ENCODE peak calls at places on chromosomes 16 and 17, in ten cellular contexts. O, J, C, Z, W, Y, Q, K, G and I are unnamed samples.

GRCh38 chr17:4304417-4305027 is 40.7 kb upstream of the ANKFY1 start:
- DNase-seq in J (no peak), O (peak), Q (peak), Y (peak), W (no peak), Z (no peak), G (peak), C (no peak), K (no peak), I (no peak)

GRCh38 chr17:64694207-64694606 is 32.1 kb upstream of the SMURF2 start:
- DNase-seq in G (peak), W (no peak), C (no peak), J (no peak), K (no peak), O (no peak), Z (peak), Q (peak), Y (no peak), I (no peak)

GRCh38 chr16:3610698-3611144 is 685 bp downstream of the SLX4 start:
- DNase-seq in Z (no peak), G (no peak), C (no peak), K (no peak), Q (no peak), J (no peak), W (no peak), Y (no peak), O (no peak), I (no peak)

GRCh38 chr17:57871155-57871554 is 21.3 kb upstream of the MRPS23 start:
- DNase-seq in G (no peak), K (no peak), W (no peak), J (no peak), Y (no peak), Q (no peak), Z (no peak), O (no peak), C (no peak), I (no peak)

GRCh38 chr17:48510761-48511604 is 19.8 kb downstream of the HOXB1 start:
- DNase-seq in J (no peak), Q (peak), Z (no peak), G (no peak), O (no peak), K (no peak), W (no peak), C (no peak), Y (peak), I (no peak)

GRCh38 chr17:18129041-18129502 is 20.5 kb downstream of the MYO15A start:
- DNase-seq in O (no peak), K (no peak), G (peak), C (no peak), Q (no peak), J (no peak), W (no peak), Z (no peak), Y (no peak), I (no peak)

GRCh38 chr16:88789593-88789992 is 4.6 kb upstream of the PIEZO1 start:
- DNase-seq in Z (no peak), W (no peak), C (no peak), Y (no peak), K (no peak), G (no peak), O (no peak), Q (peak), J (no peak), I (no peak)

GRCh38 chr16:68902376-68903345 is 59.3 kb downstream of the TANGO6 start:
- DNase-seq in W (no peak), Y (no peak), G (peak), C (no peak), Q (no peak), O (peak), K (no peak), J (no peak), Z (no peak), I (no peak)

GRCh38 chr16:49200223-49200820 is 81.3 kb downstream of the CBLN1 start:
- DNase-seq in J (no peak), G (no peak), Y (no peak), O (no peak), K (no peak), W (no peak), C (no peak), Q (no peak), Z (no peak), I (no peak)

GRCh38 chr17:48074322-48075054 is 26.3 kb downstream of the NFE2L1 start:
- DNase-seq in W (peak), Y (peak), O (peak), K (peak), Z (peak), J (no peak), C (peak), G (peak), Q (peak), I (peak)

GRCh38 chr17:4204190-4204589 is 59.6 kb downstream of the ANKFY1 start:
- DNase-seq in Y (no peak), W (no peak), J (no peak), Q (no peak), C (no peak), Z (no peak), O (no peak), G (no peak), K (no peak), I (no peak)

GRCh38 chr17:65389426-65389825 is 172.0 kb downstream of the AXIN2 start:
- DNase-seq in O (no peak), W (no peak), J (peak), G (no peak), Y (no peak), K (no peak), Z (no peak), Q (no peak), C (no peak), I (no peak)

GRCh38 chr16:54939537-54940278 is 9.0 kb downstream of the IRX5 start:
- DNase-seq in K (no peak), W (no peak), Z (no peak), Y (no peak), Q (no peak), J (no peak), O (no peak), G (no peak), C (no peak), I (no peak)

GRCh38 chr17:48239603-48239995 is 132.0 kb downstream of the SNX11 start:
- DNase-seq in C (no peak), W (no peak), Y (no peak), J (no peak), K (no peak), Z (no peak), Q (no peak), G (no peak), O (no peak), I (no peak)

GRCh38 chr16:28985206-28985605 is 354 bp downstream of the LAT start:
- DNase-seq in O (no peak), C (no peak), J (no peak), Y (no peak), Z (no peak), K (no peak), Q (no peak), W (no peak), G (no peak), I (no peak)

GRCh38 chr17:17139972-17140589 is 66.1 kb downstream of the PLD6 start:
- DNase-seq in G (no peak), O (no peak), C (no peak), J (no peak), Q (no peak), Z (no peak), W (no peak), Y (no peak), K (no peak), I (no peak)

GRCh38 chr17:12627177-12627629 is 38.5 kb upstream of the MYOCD start:
- DNase-seq in C (no peak), G (peak), J (peak), Y (no peak), K (no peak), Z (peak), W (no peak), O (no peak), Q (no peak), I (no peak)

GRCh38 chr16:8904018-8904430 is 21.9 kb downstream of the LITAFD start:
- DNase-seq in J (no peak), C (no peak), Z (no peak), Q (no peak), K (no peak), Y (no peak), O (no peak), G (no peak), W (no peak), I (no peak)

GRCh38 chr17:58991718-58992331 is 114.9 kb downstream of the TRIM37 start:
- DNase-seq in C (no peak), Y (no peak), O (no peak), G (no peak), Z (no peak), J (peak), Q (no peak), K (no peak), W (no peak), I (no peak)

GRCh38 chr16:68776821-68777485 is 39.9 kb downstream of the CDH1 start:
- DNase-seq in Y (no peak), C (no peak), Z (no peak), J (no peak), Q (peak), K (no peak), G (no peak), W (no peak), O (no peak), I (no peak)

GRCh38 chr17:32461853-32462617 is 17.7 kb downstream of the PSMD11 start:
- DNase-seq in W (no peak), Z (no peak), J (no peak), O (peak), Y (peak), K (peak), C (peak), G (no peak), Q (peak), I (peak)

GRCh38 chr16:84065536-84066132 is 23.0 kb upstream of the SLC38A8 start:
- DNase-seq in O (peak), Z (no peak), C (no peak), J (no peak), W (no peak), Q (peak), G (peak), K (no peak), Y (no peak), I (no peak)

GRCh38 chr16:66264311-66265105 is 102.0 kb upstream of the CDH5 start:
- DNase-seq in O (no peak), Y (no peak), W (no peak), C (no peak), K (no peak), G (no peak), Q (no peak), Z (no peak), J (no peak), I (no peak)

GRCh38 chr16:47213761-47214440 is 70.2 kb upstream of the NETO2 start:
- DNase-seq in Q (no peak), C (no peak), K (no peak), J (no peak), Z (no peak), Y (no peak), O (no peak), W (no peak), G (no peak), I (no peak)

GRCh38 chr16:71311553-71312158 is 22.5 kb upstream of the CMTR2 start:
- DNase-seq in J (no peak), Q (peak), Z (no peak), Y (peak), W (no peak), K (no peak), C (no peak), O (no peak), G (no peak), I (no peak)

GRCh38 chr17:27506348-27507218 is 50.3 kb downstream of the KSR1 start:
- DNase-seq in Y (no peak), G (no peak), Q (no peak), K (no peak), W (no peak), J (no peak), C (no peak), O (no peak), Z (no peak), I (no peak)

GRCh38 chr16:15403392-15403995 is 7.9 kb downstream of the MPV17L start:
- DNase-seq in Z (no peak), J (no peak), W (no peak), Q (peak), G (no peak), O (no peak), K (no peak), C (no peak), Y (no peak), I (no peak)

GRCh38 chr17:17703608-17703919 is 22.3 kb downstream of the RAI1 start:
- DNase-seq in O (no peak), J (no peak), Q (no peak), Z (no peak), W (no peak), Y (no peak), C (no peak), K (no peak), G (no peak), I (no peak)

GRCh38 chr17:80963812-80964211 is 27.8 kb upstream of the CHMP6 start:
- DNase-seq in W (no peak), Y (no peak), Z (no peak), J (no peak), K (no peak), Q (no peak), O (no peak), C (no peak), G (no peak), I (no peak)

GRCh38 chr17:70190959-70191805 is 21.9 kb downstream of the KCNJ2 start:
- DNase-seq in J (no peak), O (no peak), W (no peak), Z (no peak), Q (no peak), Y (no peak), G (peak), C (no peak), K (no peak), I (no peak)

GRCh38 chr16:86220552-86220951 is 289.8 kb upstream of the FOXF1 start:
- DNase-seq in J (no peak), Q (peak), C (no peak), Y (no peak), W (no peak), O (no peak), G (no peak), K (no peak), Z (no peak), I (no peak)

GRCh38 chr17:14790518-14790917 is 474.6 kb downstream of the PMP22 start:
- DNase-seq in W (no peak), Y (no peak), J (no peak), Q (peak), K (no peak), O (no peak), G (no peak), C (peak), Z (no peak), I (no peak)

GRCh38 chr16:84059111-84059510 is 16.5 kb upstream of the SLC38A8 start:
- DNase-seq in J (no peak), C (no peak), Z (no peak), G (no peak), Q (no peak), W (no peak), Y (no peak), O (no peak), K (no peak), I (no peak)

GRCh38 chr17:17088511-17089205 is 46.4 kb downstream of the MPRIP start:
- DNase-seq in Q (no peak), O (no peak), Y (no peak), J (no peak), Z (no peak), K (no peak), C (no peak), G (no peak), W (no peak), I (no peak)